ENCODE peak calls at places on chromosomes 11 and 22, in seven cellular contexts. P is Calu3; W is GM13976; O is CD4-positive, alpha-beta T cell; G is colonic mucosa; H is cardiac fibroblast; C is heart right ventricle. V is an unnamed sample.
A peak's percentile ranks its signal among the peaks of the same experiment; 100 is the strongest.

GRCh38 chr11:118088531-118088930 is 1.8 kb upstream of the SMIM35 start:
- DNase-seq in P (peak; percentile 37), W (no peak), O (no peak), G (peak; percentile 76), H (no peak), C (peak; percentile 30), V (no peak)

GRCh38 chr11:6927030-6927617 is 898 bp downstream of the ZNF215 start:
- DNase-seq in P (no peak), W (peak; percentile 38), O (no peak), G (peak; percentile 23), H (no peak), C (no peak), V (no peak)

GRCh38 chr22:17912942-17913704 is 111.2 kb downstream of the MICAL3 start:
- DNase-seq in P (no peak), W (no peak), O (no peak), G (no peak), H (no peak), C (no peak), V (peak; percentile 23)

GRCh38 chr11:115220881-115221280 is 283.3 kb downstream of the CADM1 start:
- DNase-seq in P (no peak), W (no peak), O (no peak), G (no peak), H (no peak), C (no peak), V (no peak)

GRCh38 chr22:33971561-33971961 is 51.3 kb upstream of the LARGE1 start:
- DNase-seq in P (peak; percentile 7), W (no peak), O (no peak), G (no peak), H (peak; percentile 1), C (no peak), V (no peak)

GRCh38 chr11:130609121-130610035 is 160.9 kb downstream of the ADAMTS15 start:
- DNase-seq in P (no peak), W (no peak), O (no peak), G (peak; percentile 71), H (peak; percentile 93), C (peak; percentile 84), V (no peak)

GRCh38 chr11:71425851-71426250 is 22.3 kb downstream of the DHCR7 start:
- DNase-seq in P (no peak), W (no peak), O (no peak), G (no peak), H (no peak), C (no peak), V (no peak)

GRCh38 chr11:62732830-62733229 is 4.5 kb downstream of the TTC9C start:
- DNase-seq in P (no peak), W (no peak), O (no peak), G (no peak), H (peak; percentile 57), C (no peak), V (no peak)

GRCh38 chr22:23858484-23858815 is 775 bp downstream of the SLC2A11 start:
- DNase-seq in P (no peak), W (no peak), O (no peak), G (no peak), H (no peak), C (no peak), V (no peak)

GRCh38 chr22:23856721-23857605 is 712 bp upstream of the SLC2A11 start:
- DNase-seq in P (peak; percentile 53), W (no peak), O (no peak), G (peak; percentile 57), H (peak; percentile 45), C (peak; percentile 44), V (peak; percentile 68)

GRCh38 chr22:23859201-23859600 is 1.5 kb downstream of the SLC2A11 start:
- DNase-seq in P (no peak), W (no peak), O (no peak), G (no peak), H (no peak), C (no peak), V (no peak)

GRCh38 chr22:23862103-23862502 is 4.4 kb downstream of the SLC2A11 start:
- DNase-seq in P (peak; percentile 60), W (peak; percentile 73), O (peak; percentile 24), G (no peak), H (peak; percentile 68), C (no peak), V (peak; percentile 36)

GRCh38 chr22:23857606-23858483 is at the start of gene SLC2A11:
- DNase-seq in P (peak; percentile 94), W (peak; percentile 98), O (peak; percentile 92), G (peak; percentile 97), H (peak; percentile 97), C (peak; percentile 96), V (peak; percentile 96)
- TF ChIP-seq CTCF in P (peak; percentile 10), W (peak; percentile 26), O (no peak), G (no peak), H (peak; percentile 36), C (no peak), V (peak; percentile 44)

DNA sequence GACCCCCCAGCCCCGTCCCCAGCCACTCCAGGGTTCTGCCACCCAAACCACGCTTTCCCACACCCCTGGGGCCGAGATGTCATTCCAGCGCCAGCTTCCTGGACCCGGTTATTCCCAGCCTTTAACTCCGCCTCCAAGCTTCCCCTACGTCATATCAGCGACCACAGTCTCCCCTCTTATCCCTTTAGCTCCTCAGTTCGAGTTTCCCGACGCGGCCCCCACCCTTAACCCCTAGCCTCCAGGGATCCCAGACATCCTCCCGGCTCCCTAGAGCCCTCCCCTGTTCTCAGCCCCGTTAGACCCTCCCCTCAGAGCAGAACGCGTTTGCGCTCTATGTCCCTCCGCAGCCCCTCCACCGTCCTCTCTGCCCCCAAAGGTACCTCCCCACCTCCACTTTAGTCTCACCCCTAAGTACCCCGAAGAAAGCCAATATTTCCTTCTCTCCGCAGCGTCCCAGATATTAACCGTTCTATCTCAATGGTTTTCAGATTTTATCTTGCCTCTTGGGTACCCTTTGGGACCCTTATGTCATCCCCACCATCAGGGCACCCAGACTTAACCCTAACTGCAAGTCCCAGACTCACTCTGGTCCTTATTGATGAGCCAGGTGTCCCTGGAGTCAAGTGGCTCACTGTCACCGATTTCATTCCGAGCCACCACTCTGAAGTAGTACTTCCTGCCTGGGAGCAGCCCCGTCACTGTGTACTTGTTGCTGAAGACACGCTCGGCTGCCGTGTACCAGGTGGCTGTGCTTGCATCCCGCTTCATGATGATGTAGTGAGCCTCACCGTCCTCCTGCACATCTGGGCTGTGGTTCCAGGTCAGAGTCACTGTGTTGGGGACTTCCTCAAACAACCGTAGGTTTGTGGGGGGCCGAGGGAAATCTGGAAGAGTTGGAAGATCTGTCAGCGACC is 8.0 kb downstream of the TMEM86A start:
- DNase-seq in P (no peak), W (peak; percentile 60), O (peak; percentile 57), G (peak; percentile 75), H (peak; percentile 26), C (peak; percentile 86), V (no peak)
- TF ChIP-seq CTCF in P (no peak), W (no peak), O (no peak), G (no peak), H (no peak), C (no peak), V (no peak)

GRCh38 chr11:19737575-19737974 is 24.9 kb downstream of the NAV2 start:
- DNase-seq in P (no peak), W (no peak), O (no peak), G (no peak), H (no peak), C (no peak), V (no peak)

GRCh38 chr11:19736831-19737230 is 24.2 kb downstream of the NAV2 start:
- DNase-seq in P (no peak), W (no peak), O (no peak), G (no peak), H (no peak), C (no peak), V (no peak)

GRCh38 chr11:19734171-19734570 is 21.5 kb downstream of the NAV2 start:
- DNase-seq in P (no peak), W (no peak), O (no peak), G (no peak), H (no peak), C (no peak), V (no peak)

GRCh38 chr11:19738124-19738523 is 25.5 kb downstream of the NAV2 start:
- DNase-seq in P (no peak), W (no peak), O (no peak), G (no peak), H (no peak), C (no peak), V (no peak)

GRCh38 chr11:19735512-19735911 is 22.9 kb downstream of the NAV2 start:
- DNase-seq in P (no peak), W (no peak), O (no peak), G (no peak), H (peak; percentile 33), C (no peak), V (peak; percentile 88)
- TF ChIP-seq CTCF in P (no peak), W (no peak), O (no peak), G (no peak), H (peak; percentile 15), C (no peak), V (peak; percentile 78)

GRCh38 chr22:45336971-45337431 is 27.3 kb downstream of the FAM118A start:
- DNase-seq in P (no peak), W (no peak), O (no peak), G (peak; percentile 47), H (peak; percentile 78), C (peak; percentile 88), V (no peak)

GRCh38 chr22:45334528-45334927 is 24.8 kb downstream of the FAM118A start:
- DNase-seq in P (no peak), W (no peak), O (no peak), G (no peak), H (no peak), C (no peak), V (no peak)

GRCh38 chr22:45334068-45334467 is 24.3 kb downstream of the FAM118A start:
- DNase-seq in P (no peak), W (no peak), O (no peak), G (no peak), H (peak; percentile 41), C (no peak), V (no peak)

GRCh38 chr22:45335854-45336492 is 26.2 kb downstream of the FAM118A start:
- DNase-seq in P (no peak), W (no peak), O (no peak), G (no peak), H (no peak), C (no peak), V (no peak)

GRCh38 chr22:45335021-45335818 is 25.5 kb downstream of the FAM118A start:
- DNase-seq in P (no peak), W (no peak), O (no peak), G (no peak), H (no peak), C (peak; percentile 84), V (no peak)
- TF ChIP-seq CTCF in P (no peak), W (no peak), O (no peak), G (no peak), H (no peak), C (no peak), V (no peak)

GRCh38 chr22:19038164-19038546 is 84.1 kb downstream of the DGCR2 start:
- DNase-seq in P (no peak), W (peak; percentile 24), O (no peak), G (no peak), H (no peak), C (no peak), V (no peak)

GRCh38 chr22:19036229-19036522 is 86.0 kb downstream of the DGCR2 start:
- DNase-seq in P (no peak), W (no peak), O (no peak), G (no peak), H (no peak), C (no peak), V (no peak)

GRCh38 chr22:19037282-19038163 is 84.7 kb downstream of the DGCR2 start:
- DNase-seq in P (no peak), W (peak; percentile 28), O (no peak), G (no peak), H (no peak), C (no peak), V (no peak)

GRCh38 chr22:19035474-19036228 is 86.6 kb downstream of the DGCR2 start:
- DNase-seq in P (no peak), W (no peak), O (no peak), G (no peak), H (no peak), C (no peak), V (no peak)

GRCh38 chr22:19036523-19037273 is 85.5 kb downstream of the DGCR2 start:
- DNase-seq in P (no peak), W (no peak), O (no peak), G (no peak), H (peak; percentile 13), C (no peak), V (no peak)
- TF ChIP-seq CTCF in P (no peak), W (no peak), O (no peak), G (no peak), H (peak; percentile 4), C (no peak), V (peak; percentile 16)